ENCODE peak calls at places on chromosomes 3 and 15, in five cellular contexts. R is dorsolateral prefrontal cortex; T is A549; Q is AG09319; C is stimulated activated CD8-positive, alpha-beta memory T cell treated with anti-CD3 and anti-CD28 coated beads, Interleukin-4, amount 100 ng/mL, for 24 hours. N is an unnamed sample.

GRCh38 chr15:32982001-32982400 is 212.5 kb downstream of the FMN1 start:
- DNase-seq in R (no peak), T (no peak), Q (no peak), C (no peak), N (no peak)

GRCh38 chr3:98900265-98901031 is 1.0 kb downstream of the DCBLD2 start:
- DNase-seq in R (no peak), T (no peak), Q (no peak), C (no peak), N (no peak)

GRCh38 chr15:33200444-33200843 is 5.9 kb upstream of the FMN1 start:
- DNase-seq in R (no peak), T (no peak), Q (no peak), C (no peak), N (no peak)

GRCh38 chr3:42706721-42707619 is 4.4 kb upstream of the HHATL start:
- DNase-seq in R (peak), T (no peak), Q (no peak), C (no peak), N (no peak)

GRCh38 chr3:120416868-120417267 is 33.9 kb downstream of the FSTL1 start:
- DNase-seq in R (peak), T (no peak), Q (no peak), C (no peak), N (peak)

GRCh38 chr3:194298331-194299227 is 52.5 kb downstream of the CPN2 start:
- DNase-seq in R (no peak), T (no peak), Q (no peak), C (no peak), N (no peak)

GRCh38 chr3:35598804-35599203 is 40.5 kb upstream of the ARPP21 start:
- DNase-seq in R (no peak), T (no peak), Q (no peak), C (no peak), N (no peak)

GRCh38 chr3:4587061-4587837 is 94.1 kb downstream of the ITPR1 start:
- DNase-seq in R (no peak), T (no peak), Q (no peak), C (no peak), N (no peak)

GRCh38 chr3:135516143-135516542 is 449.4 kb upstream of the PPP2R3A start:
- DNase-seq in R (no peak), T (no peak), Q (no peak), C (no peak), N (no peak)

GRCh38 chr15:67212655-67213054 is 41.8 kb downstream of the AAGAB start:
- DNase-seq in R (no peak), T (no peak), Q (no peak), C (no peak), N (no peak)

GRCh38 chr15:70490838-70491155 is 272.6 kb downstream of the UACA start:
- DNase-seq in R (no peak), T (no peak), Q (no peak), C (no peak), N (no peak)

GRCh38 chr15:68405426-68406250 is 26.3 kb downstream of the ITGA11 start:
- DNase-seq in R (no peak), T (no peak), Q (no peak), C (no peak), N (no peak)

GRCh38 chr3:173135059-173135458 is 6.0 kb downstream of the SPATA16 start:
- DNase-seq in R (no peak), T (no peak), Q (no peak), C (no peak), N (no peak)

GRCh38 chr15:35067501-35068347 is 17.4 kb downstream of the NANOGP8 start:
- DNase-seq in R (no peak), T (no peak), Q (no peak), C (no peak), N (no peak)